ENCODE peak calls at places on chromosomes 13 and 19, in ten cellular contexts. H is IMR-90, V is Peyer's patch, C is endodermal cell, F is psoas muscle, Z is upper lobe of left lung, D is adrenal gland, J is mucosa of descending colon, R is body of pancreas, Y is AG04450. U is an unnamed sample.

GRCh38 chr13:90793261-90793785 is 554.2 kb upstream of the MIR17HG start:
- DNase-seq in R (no peak), Z (no peak), Y (no peak), H (no peak), V (no peak), C (no peak), F (no peak), D (no peak), J (no peak), U (no peak)

GRCh38 chr13:27295660-27296059 is 25.0 kb downstream of the RASL11A start:
- DNase-seq in R (no peak), Z (no peak), D (no peak), J (no peak), C (no peak), F (no peak), V (no peak), Y (no peak), H (no peak), U (no peak)

GRCh38 chr19:12773571-12773970 is 1.8 kb downstream of the HOOK2 start:
- DNase-seq in F (no peak), J (no peak), V (no peak), C (no peak), Z (no peak), H (peak; percentile 35), Y (no peak), D (no peak), R (no peak), U (no peak)

GRCh38 chr13:27631665-27632064 is 10.0 kb downstream of the POLR1D start:
- DNase-seq in V (no peak), F (no peak), C (no peak), J (no peak), H (no peak), D (no peak), Z (no peak), Y (no peak), R (no peak), U (no peak)

GRCh38 chr13:26562538-26562890 is 5.0 kb downstream of the WASF3 start:
- DNase-seq in D (no peak), C (no peak), V (no peak), F (no peak), H (peak; percentile 28), Z (no peak), R (no peak), J (no peak), Y (no peak), U (no peak)

GRCh38 chr19:3366104-3366760 is at the start of gene NFIC:
- DNase-seq in J (peak; percentile 65), D (peak; percentile 85), Z (peak; percentile 94), H (peak; percentile 79), V (peak; percentile 25), R (peak; percentile 83), C (peak; percentile 74), F (peak; percentile 84), Y (no peak), U (peak; percentile 45)

GRCh38 chr13:79867248-79867647 is 386.3 kb downstream of the NDFIP2 start:
- DNase-seq in H (peak; percentile 36), Y (no peak), F (no peak), J (no peak), D (no peak), Z (no peak), R (no peak), C (no peak), V (no peak), U (no peak)

GRCh38 chr19:28454083-28454482 is 758.9 kb downstream of the UQCRFS1 start:
- DNase-seq in H (no peak), R (no peak), J (no peak), C (no peak), D (no peak), V (no peak), Y (no peak), F (no peak), Z (no peak), U (no peak)

GRCh38 chr19:2150794-2151338 is 500 bp downstream of the AP3D1 start:
- DNase-seq in J (peak; percentile 34), D (peak; percentile 46), F (no peak), V (peak; percentile 26), Y (no peak), Z (no peak), R (peak; percentile 40), H (no peak), C (no peak), U (no peak)

GRCh38 chr19:1468274-1469199 is 10.5 kb downstream of the C19orf25 start:
- DNase-seq in R (peak; percentile 48), V (no peak), D (no peak), Y (no peak), F (peak; percentile 32), J (peak; percentile 38), H (peak; percentile 37), C (peak; percentile 88), Z (peak; percentile 87), U (no peak)

GRCh38 chr13:52449323-52450011 is 967 bp downstream of the VPS36 start:
- DNase-seq in R (no peak), J (no peak), H (no peak), Y (no peak), V (no peak), C (no peak), F (no peak), Z (no peak), D (no peak), U (no peak)

GRCh38 chr13:52599037-52599852 is 43.0 kb upstream of the HNRNPA1L2 start:
- DNase-seq in V (no peak), H (peak; percentile 71), C (no peak), F (no peak), D (no peak), Y (no peak), Z (no peak), J (no peak), R (no peak), U (no peak)

GRCh38 chr19:34347561-34348165 is 17.3 kb upstream of the GPI start:
- DNase-seq in C (no peak), H (no peak), R (no peak), V (no peak), F (no peak), D (no peak), Z (no peak), Y (no peak), J (no peak), U (no peak)

GRCh38 chr19:34350161-34350561 is 14.8 kb upstream of the GPI start:
- DNase-seq in D (no peak), F (no peak), R (no peak), H (peak; percentile 43), Z (no peak), V (peak; percentile 53), J (peak; percentile 33), C (no peak), Y (no peak), U (peak; percentile 60)

GRCh38 chr19:34348899-34349487 is 16.0 kb upstream of the GPI start:
- DNase-seq in J (no peak), R (no peak), Y (no peak), C (no peak), V (no peak), F (no peak), Z (no peak), D (peak; percentile 12), H (no peak), U (no peak)

GRCh38 chr19:34353546-34353945 is 11.4 kb upstream of the GPI start:
- DNase-seq in Y (no peak), Z (no peak), D (no peak), V (no peak), R (no peak), J (no peak), H (no peak), C (no peak), F (no peak), U (no peak)

GRCh38 chr19:34351382-34351802 is 13.6 kb upstream of the GPI start:
- DNase-seq in Y (no peak), V (no peak), D (no peak), R (no peak), H (no peak), Z (no peak), C (no peak), F (no peak), J (no peak), U (no peak)
- H3K9me3 ChIP-seq in Y (no peaks in the 10 kb centered on the region), V (no peaks in the 10 kb centered on the region), D (no peaks in the 10 kb centered on the region), R (no peaks in the 10 kb centered on the region), H (no peaks in the 10 kb centered on the region), Z (no peaks in the 10 kb centered on the region), C (peaks cover 5% of the 10 kb centered on the region), F (no peaks in the 10 kb centered on the region), J (no peaks in the 10 kb centered on the region), U (no peaks in the 10 kb centered on the region)

GRCh38 chr13:45040173-45040572 is 50.8 kb downstream of the GPALPP1 start:
- DNase-seq in Y (no peak), H (no peak), D (no peak), F (no peak), R (no peak), J (no peak), C (no peak), Z (no peak), V (no peak), U (no peak)

GRCh38 chr13:45036206-45036605 is 46.9 kb downstream of the GPALPP1 start:
- DNase-seq in C (no peak), H (no peak), J (no peak), Z (no peak), Y (no peak), D (no peak), R (no peak), V (no peak), F (no peak), U (no peak)

DNA sequence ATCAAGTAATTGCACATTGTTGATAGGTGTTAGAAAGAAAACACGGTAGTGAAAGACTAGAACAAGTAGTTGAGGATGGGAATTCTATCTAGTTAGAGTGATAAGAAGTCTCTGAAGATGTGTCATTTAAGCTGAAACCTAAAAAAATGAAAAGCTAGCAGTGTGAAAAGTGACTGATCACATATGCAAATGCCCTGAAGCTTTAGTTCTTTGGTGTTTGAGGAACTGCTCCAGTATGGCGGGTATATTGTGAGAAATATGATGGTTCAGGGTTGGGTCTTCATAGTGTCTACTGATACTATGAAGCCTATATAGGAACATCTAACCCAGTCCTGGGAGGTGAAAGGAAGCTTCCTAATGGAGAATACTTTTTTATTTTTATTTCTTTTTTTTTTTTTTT is 45.0 kb downstream of the GPALPP1 start:
- DNase-seq in D (no peak), Y (no peak), Z (no peak), V (no peak), R (no peak), C (no peak), F (no peak), H (no peak), J (no peak), U (no peak)
- TF ChIP-seq CTCF in D (no peak), Y (no peak), Z (no peak), V (no peak), R (no peak), C (no peak), F (no peak), H (no peak), J (no peak), U (no peak)

GRCh38 chr19:56642711-56643459 is at the start of gene SMIM17:
- DNase-seq in D (no peak), J (no peak), V (no peak), Z (no peak), H (no peak), Y (no peak), F (no peak), C (no peak), R (no peak), U (no peak)
- H3K9me3 ChIP-seq in D (no peaks in the 10 kb centered on the region), J (peaks cover 86% of the 10 kb centered on the region), V (peaks cover 25% of the 10 kb centered on the region), Z (no peaks in the 10 kb centered on the region), H (peaks cover 39% of the 10 kb centered on the region), Y (peaks cover 65% of the 10 kb centered on the region), F (peaks cover 26% of the 10 kb centered on the region), C (peaks cover 52% of the 10 kb centered on the region), R (peaks cover 16% of the 10 kb centered on the region), U (peaks cover 61% of the 10 kb centered on the region)

DNA sequence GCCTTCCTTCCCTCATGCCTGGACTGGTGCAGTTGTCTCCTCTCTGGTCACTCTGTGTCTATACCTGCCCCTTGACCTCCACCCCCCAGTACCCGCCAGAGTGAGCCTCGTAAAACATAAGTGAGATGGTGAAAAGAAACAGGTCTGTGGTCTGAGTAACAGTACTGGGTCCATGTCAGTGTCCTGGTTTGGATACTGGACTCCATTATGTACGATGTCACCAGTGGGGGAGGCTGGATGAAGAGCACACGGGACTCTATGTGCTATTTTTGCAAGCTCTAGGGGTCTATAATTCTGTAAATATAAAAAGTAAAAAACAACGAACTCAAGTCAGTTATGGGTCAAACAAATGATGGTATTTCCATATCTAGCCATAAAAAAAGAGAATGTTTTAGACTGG is 14.4 kb downstream of the MYBPC2 start:
- DNase-seq in Z (no peak), C (no peak), F (no peak), D (no peak), Y (no peak), J (no peak), V (no peak), H (no peak), R (no peak), U (no peak)
- TF ChIP-seq CTCF in Z (no peak), C (no peak), F (no peak), D (no peak), Y (no peak), J (no peak), V (no peak), H (no peak), R (no peak), U (no peak)